ENCODE peak calls at places on chromosomes 12 and 14, in eight cellular contexts. One of them, this sample, is unnamed.

GRCh38 chr14:22882529-22883190 is 362 bp upstream of the REM2 start:
- DNase-seq in SK-N-SH: peak
- DNase-seq in HFFc6: peak
- DNase-seq in esophagus muscularis mucosa: no peak
- DNase-seq in stomach: peak
- DNase-seq in ovary: peak
- DNase-seq in keratinocyte: no peak
- DNase-seq in neural progenitor cell: peak
- DNase-seq in this sample: no peak

GRCh38 chr14:102605026-102605425 is 12.6 kb downstream of the RCOR1 start:
- DNase-seq in keratinocyte: no peak
- DNase-seq in SK-N-SH: no peak
- DNase-seq in esophagus muscularis mucosa: no peak
- DNase-seq in ovary: no peak
- DNase-seq in stomach: no peak
- DNase-seq in HFFc6: peak
- DNase-seq in neural progenitor cell: no peak
- DNase-seq in this sample: no peak

GRCh38 chr14:31360919-31361662 is 59.3 kb downstream of the HEATR5A start:
- DNase-seq in keratinocyte: no peak
- DNase-seq in esophagus muscularis mucosa: no peak
- DNase-seq in stomach: no peak
- DNase-seq in neural progenitor cell: no peak
- DNase-seq in HFFc6: peak
- DNase-seq in SK-N-SH: no peak
- DNase-seq in ovary: no peak
- DNase-seq in this sample: no peak

GRCh38 chr12:13339538-13339937 is 143.0 kb downstream of the EMP1 start:
- DNase-seq in neural progenitor cell: no peak
- DNase-seq in SK-N-SH: no peak
- DNase-seq in HFFc6: peak
- DNase-seq in stomach: no peak
- DNase-seq in keratinocyte: peak
- DNase-seq in ovary: no peak
- DNase-seq in esophagus muscularis mucosa: peak
- DNase-seq in this sample: no peak

GRCh38 chr12:64221656-64222010 is 463 bp downstream of the KICS2 start:
- DNase-seq in neural progenitor cell: peak
- DNase-seq in ovary: peak
- DNase-seq in stomach: peak
- DNase-seq in keratinocyte: peak
- DNase-seq in SK-N-SH: peak
- DNase-seq in esophagus muscularis mucosa: peak
- DNase-seq in HFFc6: peak
- DNase-seq in this sample: peak

GRCh38 chr14:51167587-51168219 is 72.3 kb upstream of the TMX1 start:
- DNase-seq in keratinocyte: no peak
- DNase-seq in ovary: no peak
- DNase-seq in esophagus muscularis mucosa: no peak
- DNase-seq in neural progenitor cell: no peak
- DNase-seq in SK-N-SH: no peak
- DNase-seq in HFFc6: no peak
- DNase-seq in stomach: no peak
- DNase-seq in this sample: no peak

GRCh38 chr12:79662046-79662811 is 28.5 kb downstream of the PAWR start:
- DNase-seq in stomach: no peak
- DNase-seq in esophagus muscularis mucosa: no peak
- DNase-seq in ovary: no peak
- DNase-seq in neural progenitor cell: no peak
- DNase-seq in SK-N-SH: no peak
- DNase-seq in keratinocyte: no peak
- DNase-seq in HFFc6: no peak
- DNase-seq in this sample: no peak

GRCh38 chr14:68789798-68790655 is 2.8 kb downstream of the ZFP36L1 start:
- DNase-seq in HFFc6: no peak
- DNase-seq in keratinocyte: no peak
- DNase-seq in stomach: peak
- DNase-seq in ovary: no peak
- DNase-seq in esophagus muscularis mucosa: no peak
- DNase-seq in SK-N-SH: no peak
- DNase-seq in neural progenitor cell: peak
- DNase-seq in this sample: no peak

GRCh38 chr14:67186369-67186768 is 2.9 kb upstream of the GARIN2 start:
- DNase-seq in ovary: no peak
- DNase-seq in HFFc6: no peak
- DNase-seq in keratinocyte: no peak
- DNase-seq in esophagus muscularis mucosa: no peak
- DNase-seq in SK-N-SH: no peak
- DNase-seq in stomach: no peak
- DNase-seq in neural progenitor cell: no peak
- DNase-seq in this sample: no peak

GRCh38 chr12:53733051-53733812 is 6.0 kb upstream of the CALCOCO1 start:
- DNase-seq in esophagus muscularis mucosa: no peak
- DNase-seq in ovary: no peak
- DNase-seq in neural progenitor cell: no peak
- DNase-seq in stomach: no peak
- DNase-seq in HFFc6: peak
- DNase-seq in SK-N-SH: no peak
- DNase-seq in keratinocyte: no peak
- DNase-seq in this sample: no peak

GRCh38 chr14:76784881-76785280 is 23.6 kb downstream of the VASH1 start:
- DNase-seq in ovary: peak
- DNase-seq in stomach: peak
- DNase-seq in neural progenitor cell: peak
- DNase-seq in keratinocyte: no peak
- DNase-seq in SK-N-SH: peak
- DNase-seq in HFFc6: peak
- DNase-seq in esophagus muscularis mucosa: peak
- DNase-seq in this sample: peak

GRCh38 chr12:41605528-41606295 is 417.6 kb downstream of the PDZRN4 start:
- DNase-seq in keratinocyte: no peak
- DNase-seq in SK-N-SH: no peak
- DNase-seq in ovary: no peak
- DNase-seq in neural progenitor cell: no peak
- DNase-seq in HFFc6: no peak
- DNase-seq in esophagus muscularis mucosa: no peak
- DNase-seq in stomach: no peak
- DNase-seq in this sample: no peak

GRCh38 chr14:63972323-63972932 is 119.6 kb downstream of the SYNE2 start:
- DNase-seq in stomach: no peak
- DNase-seq in neural progenitor cell: no peak
- DNase-seq in ovary: no peak
- DNase-seq in HFFc6: no peak
- DNase-seq in esophagus muscularis mucosa: no peak
- DNase-seq in keratinocyte: no peak
- DNase-seq in SK-N-SH: no peak
- DNase-seq in this sample: no peak

GRCh38 chr12:85798122-85798521 is 38.1 kb downstream of the RASSF9 start:
- DNase-seq in ovary: no peak
- DNase-seq in keratinocyte: no peak
- DNase-seq in neural progenitor cell: no peak
- DNase-seq in SK-N-SH: no peak
- DNase-seq in stomach: no peak
- DNase-seq in esophagus muscularis mucosa: no peak
- DNase-seq in HFFc6: no peak
- DNase-seq in this sample: no peak

GRCh38 chr12:127355061-127355820 is 911.7 kb upstream of the TMEM132C start:
- DNase-seq in ovary: no peak
- DNase-seq in neural progenitor cell: peak
- DNase-seq in keratinocyte: no peak
- DNase-seq in SK-N-SH: peak
- DNase-seq in esophagus muscularis mucosa: peak
- DNase-seq in stomach: no peak
- DNase-seq in HFFc6: peak
- DNase-seq in this sample: no peak

GRCh38 chr14:90383731-90384542 is 12.9 kb upstream of the CALM1 start:
- DNase-seq in ovary: no peak
- DNase-seq in stomach: peak
- DNase-seq in keratinocyte: no peak
- DNase-seq in HFFc6: peak
- DNase-seq in SK-N-SH: peak
- DNase-seq in neural progenitor cell: peak
- DNase-seq in esophagus muscularis mucosa: no peak
- DNase-seq in this sample: no peak

GRCh38 chr12:117469883-117470483 is 108.6 kb upstream of the NOS1 start:
- DNase-seq in ovary: no peak
- DNase-seq in esophagus muscularis mucosa: no peak
- DNase-seq in keratinocyte: no peak
- DNase-seq in HFFc6: no peak
- DNase-seq in neural progenitor cell: no peak
- DNase-seq in stomach: no peak
- DNase-seq in SK-N-SH: no peak
- DNase-seq in this sample: no peak

GRCh38 chr12:117470804-117471203 is 109.4 kb upstream of the NOS1 start:
- DNase-seq in HFFc6: no peak
- DNase-seq in stomach: no peak
- DNase-seq in esophagus muscularis mucosa: no peak
- DNase-seq in neural progenitor cell: no peak
- DNase-seq in ovary: no peak
- DNase-seq in keratinocyte: no peak
- DNase-seq in SK-N-SH: no peak
- DNase-seq in this sample: no peak

GRCh38 chr12:117476341-117476740 is 114.9 kb upstream of the NOS1 start:
- DNase-seq in HFFc6: no peak
- DNase-seq in keratinocyte: no peak
- DNase-seq in neural progenitor cell: no peak
- DNase-seq in SK-N-SH: no peak
- DNase-seq in stomach: no peak
- DNase-seq in ovary: no peak
- DNase-seq in esophagus muscularis mucosa: no peak
- DNase-seq in this sample: no peak

GRCh38 chr12:117473856-117474255 is 112.4 kb upstream of the NOS1 start:
- DNase-seq in HFFc6: no peak
- DNase-seq in SK-N-SH: no peak
- DNase-seq in keratinocyte: no peak
- DNase-seq in neural progenitor cell: no peak
- DNase-seq in esophagus muscularis mucosa: no peak
- DNase-seq in stomach: no peak
- DNase-seq in ovary: no peak
- DNase-seq in this sample: no peak

GRCh38 chr12:117472983-117473382 is 111.6 kb upstream of the NOS1 start:
- DNase-seq in stomach: no peak
- DNase-seq in neural progenitor cell: peak
- DNase-seq in keratinocyte: no peak
- DNase-seq in esophagus muscularis mucosa: no peak
- DNase-seq in SK-N-SH: peak
- DNase-seq in HFFc6: no peak
- DNase-seq in ovary: no peak
- DNase-seq in this sample: no peak
- TF ChIP-seq CTCF in stomach: no peak
- TF ChIP-seq CTCF in neural progenitor cell: peak
- TF ChIP-seq CTCF in keratinocyte: peak
- TF ChIP-seq CTCF in esophagus muscularis mucosa: no peak
- TF ChIP-seq CTCF in SK-N-SH: peak
- TF ChIP-seq CTCF in HFFc6: peak
- TF ChIP-seq CTCF in ovary: no peak
- TF ChIP-seq CTCF in this sample: peak

GRCh38 chr12:92164712-92165111 is 19.1 kb upstream of the BTG1 start:
- DNase-seq in neural progenitor cell: no peak
- DNase-seq in HFFc6: no peak
- DNase-seq in ovary: no peak
- DNase-seq in stomach: no peak
- DNase-seq in SK-N-SH: no peak
- DNase-seq in keratinocyte: no peak
- DNase-seq in esophagus muscularis mucosa: no peak
- DNase-seq in this sample: no peak
- TF ChIP-seq CTCF in neural progenitor cell: no peak
- TF ChIP-seq CTCF in HFFc6: no peak
- TF ChIP-seq CTCF in ovary: no peak
- TF ChIP-seq CTCF in stomach: no peak
- TF ChIP-seq CTCF in SK-N-SH: no peak
- TF ChIP-seq CTCF in keratinocyte: no peak
- TF ChIP-seq CTCF in esophagus muscularis mucosa: no peak
- TF ChIP-seq CTCF in this sample: no peak

GRCh38 chr12:2535583-2536187 is 259.1 kb upstream of the FKBP4 start:
- DNase-seq in ovary: no peak
- DNase-seq in esophagus muscularis mucosa: no peak
- DNase-seq in neural progenitor cell: no peak
- DNase-seq in keratinocyte: no peak
- DNase-seq in stomach: no peak
- DNase-seq in HFFc6: peak
- DNase-seq in SK-N-SH: no peak
- DNase-seq in this sample: no peak

GRCh38 chr12:2536724-2537123 is 258.0 kb upstream of the FKBP4 start:
- DNase-seq in stomach: no peak
- DNase-seq in ovary: no peak
- DNase-seq in esophagus muscularis mucosa: no peak
- DNase-seq in HFFc6: no peak
- DNase-seq in keratinocyte: no peak
- DNase-seq in neural progenitor cell: no peak
- DNase-seq in SK-N-SH: no peak
- DNase-seq in this sample: no peak

GRCh38 chr12:2540535-2540941 is 254.2 kb upstream of the FKBP4 start:
- DNase-seq in stomach: no peak
- DNase-seq in HFFc6: no peak
- DNase-seq in ovary: no peak
- DNase-seq in keratinocyte: no peak
- DNase-seq in neural progenitor cell: no peak
- DNase-seq in esophagus muscularis mucosa: no peak
- DNase-seq in SK-N-SH: no peak
- DNase-seq in this sample: no peak

GRCh38 chr12:2539938-2540337 is 254.8 kb upstream of the FKBP4 start:
- DNase-seq in stomach: no peak
- DNase-seq in ovary: no peak
- DNase-seq in keratinocyte: no peak
- DNase-seq in esophagus muscularis mucosa: no peak
- DNase-seq in HFFc6: no peak
- DNase-seq in neural progenitor cell: no peak
- DNase-seq in SK-N-SH: no peak
- DNase-seq in this sample: no peak

DNA sequence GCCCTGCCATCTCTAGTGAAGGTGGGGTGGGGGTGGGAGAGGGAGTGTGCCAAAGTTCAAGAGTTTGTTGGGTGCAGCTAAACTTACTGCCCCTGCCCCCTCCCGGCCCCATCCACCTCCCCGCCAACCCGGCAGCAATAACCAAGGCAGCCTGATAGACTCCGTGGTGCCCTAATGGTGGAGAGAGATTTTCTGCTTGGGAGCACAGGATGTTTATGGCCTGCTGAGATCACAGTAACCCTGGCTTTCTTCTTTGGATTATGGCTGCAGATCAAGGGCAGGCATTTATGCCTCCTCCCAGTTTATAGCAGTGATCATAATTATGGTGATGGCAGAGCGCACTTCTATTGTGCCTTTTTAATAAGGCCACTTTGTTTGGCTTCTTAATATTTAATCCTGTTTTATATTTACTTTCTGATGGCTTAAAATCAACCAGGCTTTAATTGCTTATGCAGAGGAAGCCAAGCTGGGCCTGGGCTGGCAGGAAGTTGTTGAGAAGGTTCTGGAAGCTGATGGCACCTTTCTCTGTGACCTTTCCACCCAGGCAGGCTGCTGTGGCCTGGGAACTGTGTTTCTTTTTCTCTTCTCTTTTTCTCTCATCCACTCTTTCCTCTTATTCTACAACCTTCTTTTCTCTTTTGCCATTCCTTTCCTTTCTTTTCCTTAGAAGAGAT is 256.8 kb upstream of the FKBP4 start:
- DNase-seq in ovary: no peak
- DNase-seq in neural progenitor cell: no peak
- DNase-seq in SK-N-SH: no peak
- DNase-seq in esophagus muscularis mucosa: no peak
- DNase-seq in stomach: no peak
- DNase-seq in keratinocyte: no peak
- DNase-seq in HFFc6: no peak
- DNase-seq in this sample: no peak
- TF ChIP-seq CTCF in ovary: no peak
- TF ChIP-seq CTCF in neural progenitor cell: no peak
- TF ChIP-seq CTCF in SK-N-SH: no peak
- TF ChIP-seq CTCF in esophagus muscularis mucosa: no peak
- TF ChIP-seq CTCF in stomach: no peak
- TF ChIP-seq CTCF in keratinocyte: no peak
- TF ChIP-seq CTCF in HFFc6: no peak
- TF ChIP-seq CTCF in this sample: no peak

GRCh38 chr12:5561057-5561456 is 129.1 kb downstream of the NTF3 start:
- DNase-seq in HFFc6: no peak
- DNase-seq in esophagus muscularis mucosa: no peak
- DNase-seq in keratinocyte: no peak
- DNase-seq in neural progenitor cell: no peak
- DNase-seq in SK-N-SH: no peak
- DNase-seq in ovary: no peak
- DNase-seq in stomach: no peak
- DNase-seq in this sample: no peak
- TF ChIP-seq CTCF in HFFc6: no peak
- TF ChIP-seq CTCF in esophagus muscularis mucosa: no peak
- TF ChIP-seq CTCF in keratinocyte: no peak
- TF ChIP-seq CTCF in neural progenitor cell: no peak
- TF ChIP-seq CTCF in SK-N-SH: no peak
- TF ChIP-seq CTCF in ovary: no peak
- TF ChIP-seq CTCF in stomach: no peak
- TF ChIP-seq CTCF in this sample: no peak